ENCODE peak calls at places on chromosome 22, in four cellular contexts. S is stimulated activated CD4-positive, alpha-beta T cell treated with anti-CD3 and anti-CD28 coated beads, Interleukin-1b, Interleukin-23, amount 100 ng/mL, for 48 hours; D is NCI-H2081 treated with DMSO at 0.1 percent for 48 hours; R is activated CD8-positive, alpha-beta memory T cell treated with anti-CD3 and anti-CD28 coated beads, Interleukin-2, amount 50 U/mL, for 4 hours. T is an unnamed sample.

GRCh38 chr22:30941363-30941740 is 27.2 kb downstream of the MORC2 start:
- DNase-seq in D (no peak), R (no peak), S (no peak), T (no peak)

GRCh38 chr22:30047364-30047738 is 32.9 kb upstream of the HORMAD2 start:
- DNase-seq in R (no peak), S (no peak), D (no peak), T (no peak)

GRCh38 chr22:46429327-46429853 is 93.9 kb downstream of the TRMU start:
- DNase-seq in R (no peak), S (no peak), D (no peak), T (no peak)

GRCh38 chr22:47316020-47316419 is 553.6 kb downstream of the TBC1D22A start:
- DNase-seq in D (no peak), R (no peak), S (no peak), T (no peak)

GRCh38 chr22:22728382-22728781 is 84.0 kb downstream of the GGTLC2 start:
- DNase-seq in S (no peak), R (no peak), D (no peak), T (no peak)

GRCh38 chr22:30444632-30445437 is 19.3 kb downstream of the MTFP1 start:
- DNase-seq in S (peak), R (peak), D (no peak), T (no peak)

GRCh38 chr22:40030757-40031092 is 36.0 kb downstream of the FAM83F start:
- DNase-seq in R (no peak), S (no peak), D (no peak), T (no peak)

GRCh38 chr22:20566420-20567260 is 59.2 kb downstream of the MED15 start:
- DNase-seq in D (no peak), R (peak), S (peak), T (no peak)

GRCh38 chr22:41668971-41669911 is 19.4 kb downstream of the SNU13 start:
- DNase-seq in S (no peak), D (no peak), R (no peak), T (no peak)

GRCh38 chr22:30978304-30978962 is 9.4 kb downstream of the TUG1 start:
- DNase-seq in S (no peak), D (no peak), R (no peak), T (no peak)

GRCh38 chr22:30572840-30573593 is 1.4 kb downstream of the GAL3ST1 start:
- DNase-seq in D (no peak), R (no peak), S (no peak), T (no peak)

GRCh38 chr22:23520875-23521441 is 59.1 kb downstream of the IGLL1 start:
- DNase-seq in S (no peak), D (no peak), R (no peak), T (no peak)

GRCh38 chr22:49692499-49693225 is 135.0 kb downstream of the BRD1 start:
- DNase-seq in D (no peak), S (no peak), R (no peak), T (no peak)

GRCh38 chr22:41768420-41768819 is 32.1 kb upstream of the CCDC134 start:
- DNase-seq in D (no peak), S (no peak), R (no peak), T (no peak)

GRCh38 chr22:26589367-26589844 is 526 bp downstream of the TPST2 start:
- DNase-seq in S (peak), D (no peak), R (peak), T (peak)

GRCh38 chr22:49965291-49966040 is 4.9 kb downstream of the PIM3 start:
- DNase-seq in R (peak), S (peak), D (no peak), T (peak)

GRCh38 chr22:19553201-19553600 is 29.0 kb upstream of the CLDN5 start:
- DNase-seq in S (no peak), D (no peak), R (no peak), T (no peak)

GRCh38 chr22:31610611-31611010 is 51.4 kb downstream of the PISD start:
- DNase-seq in D (no peak), S (no peak), R (no peak), T (peak)

GRCh38 chr22:23067023-23067650 is 3.2 kb upstream of the GNAZ start:
- DNase-seq in D (no peak), R (peak), S (no peak), T (peak)

GRCh38 chr22:44398791-44399190 is 86.0 kb upstream of the SHISAL1 start:
- DNase-seq in S (no peak), R (no peak), D (no peak), T (peak)

GRCh38 chr22:25777870-25778269 is 35.9 kb downstream of the MYO18B start:
- DNase-seq in S (no peak), D (no peak), R (no peak), T (no peak)

GRCh38 chr22:21972293-21972779 is 10.3 kb downstream of the TOP3B start:
- DNase-seq in S (peak), D (no peak), R (peak), T (no peak)

GRCh38 chr22:19003518-19003917 is 67.4 kb upstream of the PRODH start:
- DNase-seq in D (no peak), S (no peak), R (no peak), T (no peak)

GRCh38 chr22:38196791-38197429 is 4.9 kb upstream of the MAFF start:
- DNase-seq in S (no peak), D (no peak), R (no peak), T (no peak)

GRCh38 chr22:37546436-37547248 is 13.6 kb upstream of the CDC42EP1 start:
- DNase-seq in S (no peak), D (no peak), R (no peak), T (peak)

GRCh38 chr22:40498454-40499186 is 128.2 kb downstream of the SGSM3 start:
- DNase-seq in S (no peak), R (no peak), D (no peak), T (no peak)

GRCh38 chr22:24437820-24438328 is 10.5 kb downstream of the ADORA2A start:
- DNase-seq in D (no peak), S (no peak), R (no peak), T (peak)

GRCh38 chr22:42757475-42757874 is 36.8 kb upstream of the A4GALT start:
- DNase-seq in D (no peak), R (no peak), S (no peak), T (no peak)

GRCh38 chr22:37661160-37661924 is 2.8 kb downstream of the PDXP start:
- DNase-seq in D (no peak), S (no peak), R (peak), T (no peak)

GRCh38 chr22:32615874-32616564 is 141.4 kb downstream of the FBXO7 start:
- DNase-seq in D (no peak), S (no peak), R (no peak), T (no peak)